ENCODE peak calls at places on chromosomes 6 and 20, in five cellular contexts. One of them, this sample, is unnamed.

GRCh38 chr20:58938541-58938940 is 42.5 kb upstream of the NELFCD start:
- DNase-seq in germinal center: no peak
- DNase-seq in iPS-NIHi11: no peak
- DNase-seq in osteocyte: no peak
- DNase-seq in Ammon's horn: no peak
- DNase-seq in this sample: peak; percentile 9

GRCh38 chr6:12148317-12148801 is 136.2 kb downstream of the HIVEP1 start:
- DNase-seq in iPS-NIHi11: no peak
- DNase-seq in Ammon's horn: no peak
- DNase-seq in osteocyte: no peak
- DNase-seq in germinal center: no peak
- DNase-seq in this sample: no peak

GRCh38 chr6:141657812-141658211 is 474.9 kb upstream of the GJE1 start:
- DNase-seq in germinal center: no peak
- DNase-seq in iPS-NIHi11: no peak
- DNase-seq in osteocyte: no peak
- DNase-seq in Ammon's horn: no peak
- DNase-seq in this sample: no peak

GRCh38 chr6:43014434-43014909 is 423 bp downstream of the KLHDC3 start:
- DNase-seq in osteocyte: no peak
- DNase-seq in Ammon's horn: no peak
- DNase-seq in germinal center: no peak
- DNase-seq in iPS-NIHi11: no peak
- DNase-seq in this sample: no peak

GRCh38 chr6:27553123-27553904 is 80.4 kb upstream of the ZNF184 start:
- DNase-seq in iPS-NIHi11: no peak
- DNase-seq in germinal center: no peak
- DNase-seq in Ammon's horn: no peak
- DNase-seq in osteocyte: no peak
- DNase-seq in this sample: peak; percentile 75

GRCh38 chr6:56510984-56511531 is 131.6 kb downstream of the DST start:
- DNase-seq in Ammon's horn: no peak
- DNase-seq in osteocyte: no peak
- DNase-seq in germinal center: no peak
- DNase-seq in iPS-NIHi11: no peak
- DNase-seq in this sample: no peak

GRCh38 chr6:56096454-56096853 is 150.9 kb downstream of the COL21A1 start:
- DNase-seq in osteocyte: no peak
- DNase-seq in Ammon's horn: no peak
- DNase-seq in germinal center: no peak
- DNase-seq in iPS-NIHi11: no peak
- DNase-seq in this sample: no peak

GRCh38 chr6:167827588-167828324 is 1.0 kb downstream of the AFDN start:
- DNase-seq in iPS-NIHi11: peak; percentile 70
- DNase-seq in Ammon's horn: peak; percentile 50
- DNase-seq in osteocyte: no peak
- DNase-seq in germinal center: peak; percentile 51
- DNase-seq in this sample: peak; percentile 63

GRCh38 chr6:25083784-25084507 is 148.2 kb upstream of the RIPOR2 start:
- DNase-seq in germinal center: no peak
- DNase-seq in iPS-NIHi11: no peak
- DNase-seq in osteocyte: no peak
- DNase-seq in Ammon's horn: no peak
- DNase-seq in this sample: no peak

GRCh38 chr6:24666097-24666615 is 543 bp downstream of the TDP2 start:
- DNase-seq in germinal center: peak; percentile 52
- DNase-seq in iPS-NIHi11: peak; percentile 49
- DNase-seq in Ammon's horn: peak; percentile 58
- DNase-seq in osteocyte: no peak
- DNase-seq in this sample: no peak

This sample was measured in GM06990.